ENCODE peak calls at places on chromosomes 11 and 22, in nine cellular contexts. One of them, this sample, is unnamed.

GRCh38 chr11:61904539-61905048 is 12.8 kb downstream of the RAB3IL1 start:
- DNase-seq in stomach: peak; percentile 81
- DNase-seq in cardiac muscle cell: peak; percentile 64
- DNase-seq in kidney: peak; percentile 91
- DNase-seq in ovary: no peak
- DNase-seq in esophagus squamous epithelium: no peak
- DNase-seq in SJSA1: no peak
- DNase-seq in pancreas: peak; percentile 81
- DNase-seq in CD8-positive, alpha-beta memory T cell: no peak
- DNase-seq in this sample: no peak

GRCh38 chr11:17764446-17765218 is 30.1 kb downstream of the KCNC1 start:
- DNase-seq in stomach: no peak
- DNase-seq in cardiac muscle cell: no peak
- DNase-seq in kidney: peak; percentile 52
- DNase-seq in ovary: no peak
- DNase-seq in esophagus squamous epithelium: no peak
- DNase-seq in SJSA1: no peak
- DNase-seq in pancreas: no peak
- DNase-seq in CD8-positive, alpha-beta memory T cell: no peak
- DNase-seq in this sample: no peak

GRCh38 chr11:65301491-65302329 is 13.0 kb upstream of the CDC42EP2 start:
- DNase-seq in stomach: no peak
- DNase-seq in cardiac muscle cell: peak; percentile 83
- DNase-seq in kidney: peak; percentile 86
- DNase-seq in ovary: peak; percentile 86
- DNase-seq in esophagus squamous epithelium: no peak
- DNase-seq in SJSA1: no peak
- DNase-seq in pancreas: no peak
- DNase-seq in CD8-positive, alpha-beta memory T cell: no peak
- DNase-seq in this sample: no peak

GRCh38 chr11:123374622-123374968 is 55.5 kb upstream of the GRAMD1B start:
- DNase-seq in stomach: no peak
- DNase-seq in cardiac muscle cell: peak; percentile 52
- DNase-seq in kidney: no peak
- DNase-seq in ovary: no peak
- DNase-seq in esophagus squamous epithelium: no peak
- DNase-seq in SJSA1: no peak
- DNase-seq in pancreas: no peak
- DNase-seq in CD8-positive, alpha-beta memory T cell: no peak
- DNase-seq in this sample: no peak

GRCh38 chr11:68935516-68936357 is 32.0 kb downstream of the IGHMBP2 start:
- DNase-seq in stomach: no peak
- DNase-seq in cardiac muscle cell: no peak
- DNase-seq in kidney: peak; percentile 37
- DNase-seq in ovary: no peak
- DNase-seq in esophagus squamous epithelium: no peak
- DNase-seq in SJSA1: no peak
- DNase-seq in pancreas: no peak
- DNase-seq in CD8-positive, alpha-beta memory T cell: no peak
- DNase-seq in this sample: no peak

GRCh38 chr11:28981331-28981865 is 873.2 kb downstream of the METTL15 start:
- DNase-seq in stomach: no peak
- DNase-seq in cardiac muscle cell: no peak
- DNase-seq in kidney: no peak
- DNase-seq in ovary: no peak
- DNase-seq in esophagus squamous epithelium: no peak
- DNase-seq in SJSA1: no peak
- DNase-seq in pancreas: no peak
- DNase-seq in CD8-positive, alpha-beta memory T cell: no peak
- DNase-seq in this sample: no peak

GRCh38 chr22:21041937-21042336 is 3.8 kb upstream of the LRRC74B start:
- DNase-seq in stomach: no peak
- DNase-seq in cardiac muscle cell: no peak
- DNase-seq in kidney: no peak
- DNase-seq in ovary: no peak
- DNase-seq in esophagus squamous epithelium: no peak
- DNase-seq in SJSA1: no peak
- DNase-seq in pancreas: no peak
- DNase-seq in CD8-positive, alpha-beta memory T cell: no peak
- DNase-seq in this sample: no peak

GRCh38 chr11:33157103-33158027 is 3.9 kb downstream of the CSTF3 start:
- DNase-seq in stomach: no peak
- DNase-seq in cardiac muscle cell: no peak
- DNase-seq in kidney: no peak
- DNase-seq in ovary: no peak
- DNase-seq in esophagus squamous epithelium: no peak
- DNase-seq in SJSA1: no peak
- DNase-seq in pancreas: no peak
- DNase-seq in CD8-positive, alpha-beta memory T cell: no peak
- DNase-seq in this sample: no peak

GRCh38 chr11:112526699-112527410 is 266.2 kb upstream of the PLET1 start:
- DNase-seq in stomach: no peak
- DNase-seq in cardiac muscle cell: no peak
- DNase-seq in kidney: no peak
- DNase-seq in ovary: no peak
- DNase-seq in esophagus squamous epithelium: no peak
- DNase-seq in SJSA1: peak; percentile 9
- DNase-seq in pancreas: no peak
- DNase-seq in CD8-positive, alpha-beta memory T cell: no peak
- DNase-seq in this sample: no peak

GRCh38 chr22:37757663-37758062 is 50.1 kb upstream of the GCAT start:
- DNase-seq in stomach: no peak
- DNase-seq in cardiac muscle cell: no peak
- DNase-seq in kidney: no peak
- DNase-seq in ovary: no peak
- DNase-seq in esophagus squamous epithelium: no peak
- DNase-seq in SJSA1: no peak
- DNase-seq in pancreas: no peak
- DNase-seq in CD8-positive, alpha-beta memory T cell: no peak
- DNase-seq in this sample: no peak
- H3K36me3 ChIP-seq in stomach: peaks cover 92% of the 10 kb centered on the region
- H3K36me3 ChIP-seq in cardiac muscle cell: peaks cover 43% of the 10 kb centered on the region
- H3K36me3 ChIP-seq in kidney: peaks cover 18% of the 10 kb centered on the region
- H3K36me3 ChIP-seq in ovary: no peaks in the 10 kb centered on the region
- H3K36me3 ChIP-seq in esophagus squamous epithelium: peaks cover 53% of the 10 kb centered on the region
- H3K36me3 ChIP-seq in SJSA1: peaks cover 93% of the 10 kb centered on the region
- H3K36me3 ChIP-seq in pancreas: peaks cover 20% of the 10 kb centered on the region
- H3K36me3 ChIP-seq in CD8-positive, alpha-beta memory T cell: no peaks in the 10 kb centered on the region
- H3K36me3 ChIP-seq in this sample: peaks cover 4% of the 10 kb centered on the region

DNA sequence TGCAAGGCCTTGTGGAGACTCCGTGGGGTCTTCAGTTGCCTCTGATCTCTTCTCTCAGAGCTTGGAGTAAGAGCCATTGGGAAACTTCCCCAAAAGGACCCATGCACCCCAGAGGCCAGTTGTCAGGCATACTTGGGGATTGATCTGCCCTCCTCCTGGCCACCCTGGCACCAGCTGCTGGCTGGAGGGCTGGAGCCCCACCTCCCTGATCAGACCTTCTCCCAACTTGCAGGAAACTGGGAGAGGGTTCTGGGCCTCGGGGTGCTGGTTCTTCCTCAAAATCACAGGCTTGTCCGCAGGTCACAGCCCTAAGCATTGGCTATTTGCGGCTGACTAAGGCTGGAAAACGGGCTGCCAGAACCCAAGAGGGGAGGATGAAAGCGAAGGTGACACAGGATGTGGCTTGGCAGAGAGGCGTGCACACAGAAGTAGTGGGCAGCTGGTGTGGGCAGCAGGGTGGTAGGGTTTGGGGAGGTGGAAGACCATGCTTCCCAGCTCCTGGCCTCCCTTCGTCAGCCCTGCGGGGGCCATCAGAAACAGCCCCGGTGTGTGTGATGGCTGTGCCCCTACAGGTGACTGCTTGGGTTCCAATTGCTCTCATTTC is 1.3 kb upstream of the DGKZ start:
- DNase-seq in stomach: no peak
- DNase-seq in cardiac muscle cell: no peak
- DNase-seq in kidney: peak; percentile 73
- DNase-seq in ovary: no peak
- DNase-seq in esophagus squamous epithelium: no peak
- DNase-seq in SJSA1: no peak
- DNase-seq in pancreas: no peak
- DNase-seq in CD8-positive, alpha-beta memory T cell: peak; percentile 24
- DNase-seq in this sample: no peak
- H3K36me3 ChIP-seq in stomach: no peaks in the 10 kb centered on the region
- H3K36me3 ChIP-seq in cardiac muscle cell: no peaks in the 10 kb centered on the region
- H3K36me3 ChIP-seq in kidney: no peaks in the 10 kb centered on the region
- H3K36me3 ChIP-seq in ovary: no peaks in the 10 kb centered on the region
- H3K36me3 ChIP-seq in esophagus squamous epithelium: no peaks in the 10 kb centered on the region
- H3K36me3 ChIP-seq in SJSA1: peaks cover 8% of the 10 kb centered on the region
- H3K36me3 ChIP-seq in pancreas: no peaks in the 10 kb centered on the region
- H3K36me3 ChIP-seq in CD8-positive, alpha-beta memory T cell: no peaks in the 10 kb centered on the region
- H3K36me3 ChIP-seq in this sample: no peaks in the 10 kb centered on the region

DNA sequence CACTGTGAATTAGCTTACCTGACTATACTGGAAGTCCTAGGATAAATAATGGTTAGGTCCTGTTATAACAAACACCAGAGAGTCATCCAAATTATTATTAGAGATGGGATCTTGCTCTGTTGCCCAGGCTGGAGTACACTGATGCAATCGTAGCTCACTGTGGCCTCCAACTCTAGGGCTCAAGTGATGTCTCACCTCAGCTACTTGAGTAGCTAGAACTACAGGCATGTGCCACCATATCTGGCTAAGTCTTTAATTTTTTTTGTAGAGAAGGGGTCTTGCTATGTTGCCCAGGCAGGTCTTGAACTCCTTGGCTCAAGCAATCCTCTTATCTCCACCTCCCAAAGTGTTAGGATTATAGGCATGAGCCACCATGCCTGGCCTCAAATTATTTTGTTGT is 37.2 kb downstream of the OSBP start:
- DNase-seq in stomach: no peak
- DNase-seq in cardiac muscle cell: no peak
- DNase-seq in kidney: no peak
- DNase-seq in ovary: no peak
- DNase-seq in esophagus squamous epithelium: no peak
- DNase-seq in SJSA1: no peak
- DNase-seq in pancreas: no peak
- DNase-seq in CD8-positive, alpha-beta memory T cell: no peak
- DNase-seq in this sample: no peak
- H3K36me3 ChIP-seq in stomach: peaks cover 94% of the 10 kb centered on the region
- H3K36me3 ChIP-seq in cardiac muscle cell: peaks cover 61% of the 10 kb centered on the region
- H3K36me3 ChIP-seq in kidney: peaks cover 35% of the 10 kb centered on the region
- H3K36me3 ChIP-seq in ovary: no peaks in the 10 kb centered on the region
- H3K36me3 ChIP-seq in esophagus squamous epithelium: peaks cover 39% of the 10 kb centered on the region
- H3K36me3 ChIP-seq in SJSA1: peaks cover 96% of the 10 kb centered on the region
- H3K36me3 ChIP-seq in pancreas: peaks cover 39% of the 10 kb centered on the region
- H3K36me3 ChIP-seq in CD8-positive, alpha-beta memory T cell: peaks cover 37% of the 10 kb centered on the region
- H3K36me3 ChIP-seq in this sample: peaks cover 30% of the 10 kb centered on the region

GRCh38 chr11:101262258-101262657 is 132.6 kb upstream of the PGR start:
- DNase-seq in stomach: no peak
- DNase-seq in cardiac muscle cell: no peak
- DNase-seq in kidney: no peak
- DNase-seq in ovary: no peak
- DNase-seq in esophagus squamous epithelium: no peak
- DNase-seq in SJSA1: no peak
- DNase-seq in pancreas: no peak
- DNase-seq in CD8-positive, alpha-beta memory T cell: no peak
- DNase-seq in this sample: no peak
- H3K36me3 ChIP-seq in stomach: no peaks in the 10 kb centered on the region
- H3K36me3 ChIP-seq in cardiac muscle cell: no peaks in the 10 kb centered on the region
- H3K36me3 ChIP-seq in kidney: no peaks in the 10 kb centered on the region
- H3K36me3 ChIP-seq in ovary: no peaks in the 10 kb centered on the region
- H3K36me3 ChIP-seq in esophagus squamous epithelium: no peaks in the 10 kb centered on the region
- H3K36me3 ChIP-seq in SJSA1: no peaks in the 10 kb centered on the region
- H3K36me3 ChIP-seq in pancreas: no peaks in the 10 kb centered on the region
- H3K36me3 ChIP-seq in CD8-positive, alpha-beta memory T cell: no peaks in the 10 kb centered on the region
- H3K36me3 ChIP-seq in this sample: no peaks in the 10 kb centered on the region

GRCh38 chr11:44424841-44425240 is 114.9 kb upstream of the ALX4 start:
- DNase-seq in stomach: no peak
- DNase-seq in cardiac muscle cell: no peak
- DNase-seq in kidney: no peak
- DNase-seq in ovary: no peak
- DNase-seq in esophagus squamous epithelium: no peak
- DNase-seq in SJSA1: no peak
- DNase-seq in pancreas: no peak
- DNase-seq in CD8-positive, alpha-beta memory T cell: no peak
- DNase-seq in this sample: no peak

GRCh38 chr11:44426119-44426518 is 116.2 kb upstream of the ALX4 start:
- DNase-seq in stomach: no peak
- DNase-seq in cardiac muscle cell: no peak
- DNase-seq in kidney: no peak
- DNase-seq in ovary: no peak
- DNase-seq in esophagus squamous epithelium: no peak
- DNase-seq in SJSA1: no peak
- DNase-seq in pancreas: no peak
- DNase-seq in CD8-positive, alpha-beta memory T cell: no peak
- DNase-seq in this sample: no peak

GRCh38 chr11:44427432-44427831 is 117.5 kb upstream of the ALX4 start:
- DNase-seq in stomach: no peak
- DNase-seq in cardiac muscle cell: peak; percentile 21
- DNase-seq in kidney: no peak
- DNase-seq in ovary: no peak
- DNase-seq in esophagus squamous epithelium: no peak
- DNase-seq in SJSA1: no peak
- DNase-seq in pancreas: no peak
- DNase-seq in CD8-positive, alpha-beta memory T cell: no peak
- DNase-seq in this sample: no peak

GRCh38 chr11:44430140-44430539 is 120.2 kb upstream of the ALX4 start:
- DNase-seq in stomach: no peak
- DNase-seq in cardiac muscle cell: no peak
- DNase-seq in kidney: no peak
- DNase-seq in ovary: no peak
- DNase-seq in esophagus squamous epithelium: no peak
- DNase-seq in SJSA1: no peak
- DNase-seq in pancreas: no peak
- DNase-seq in CD8-positive, alpha-beta memory T cell: no peak
- DNase-seq in this sample: no peak

GRCh38 chr11:44426958-44427357 is 117.0 kb upstream of the ALX4 start:
- DNase-seq in stomach: no peak
- DNase-seq in cardiac muscle cell: no peak
- DNase-seq in kidney: no peak
- DNase-seq in ovary: no peak
- DNase-seq in esophagus squamous epithelium: no peak
- DNase-seq in SJSA1: no peak
- DNase-seq in pancreas: no peak
- DNase-seq in CD8-positive, alpha-beta memory T cell: no peak
- DNase-seq in this sample: no peak
- H3K36me3 ChIP-seq in stomach: no peaks in the 10 kb centered on the region
- H3K36me3 ChIP-seq in cardiac muscle cell: no peaks in the 10 kb centered on the region
- H3K36me3 ChIP-seq in kidney: no peaks in the 10 kb centered on the region
- H3K36me3 ChIP-seq in ovary: no peaks in the 10 kb centered on the region
- H3K36me3 ChIP-seq in esophagus squamous epithelium: no peaks in the 10 kb centered on the region
- H3K36me3 ChIP-seq in SJSA1: no peaks in the 10 kb centered on the region
- H3K36me3 ChIP-seq in pancreas: no peaks in the 10 kb centered on the region
- H3K36me3 ChIP-seq in CD8-positive, alpha-beta memory T cell: no peaks in the 10 kb centered on the region
- H3K36me3 ChIP-seq in this sample: no peaks in the 10 kb centered on the region

DNA sequence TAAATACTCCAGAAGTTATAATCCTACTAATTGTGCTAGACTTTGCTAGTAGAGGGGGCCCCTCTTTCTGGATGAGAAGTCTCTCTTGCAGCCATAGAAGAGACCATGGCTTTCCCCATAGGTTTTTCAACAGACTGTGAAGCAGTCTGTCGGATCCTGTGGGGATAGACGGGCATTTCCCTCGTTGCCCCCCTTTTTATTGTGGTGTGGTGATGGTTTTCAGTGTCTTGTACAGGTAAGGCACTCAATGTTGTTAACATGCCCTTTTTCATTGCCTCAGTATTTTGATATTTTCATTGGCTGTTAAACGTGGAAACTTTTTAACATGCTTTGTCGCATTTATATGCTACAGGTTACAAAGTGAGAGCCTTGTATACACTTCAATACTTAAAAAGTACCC is 16.4 kb upstream of the GAS2L1 start:
- DNase-seq in stomach: no peak
- DNase-seq in cardiac muscle cell: no peak
- DNase-seq in kidney: no peak
- DNase-seq in ovary: no peak
- DNase-seq in esophagus squamous epithelium: no peak
- DNase-seq in SJSA1: no peak
- DNase-seq in pancreas: no peak
- DNase-seq in CD8-positive, alpha-beta memory T cell: no peak
- DNase-seq in this sample: no peak
- H3K36me3 ChIP-seq in stomach: peaks cover 100% of the 10 kb centered on the region
- H3K36me3 ChIP-seq in cardiac muscle cell: peaks cover 89% of the 10 kb centered on the region
- H3K36me3 ChIP-seq in kidney: peaks cover 40% of the 10 kb centered on the region
- H3K36me3 ChIP-seq in ovary: no peaks in the 10 kb centered on the region
- H3K36me3 ChIP-seq in esophagus squamous epithelium: peaks cover 66% of the 10 kb centered on the region
- H3K36me3 ChIP-seq in SJSA1: peaks cover 99% of the 10 kb centered on the region
- H3K36me3 ChIP-seq in pancreas: peaks cover 55% of the 10 kb centered on the region
- H3K36me3 ChIP-seq in CD8-positive, alpha-beta memory T cell: peaks cover 75% of the 10 kb centered on the region
- H3K36me3 ChIP-seq in this sample: peaks cover 41% of the 10 kb centered on the region